ENCODE peak calls at places on chromosome 12, in five cellular contexts. M is A549, O is DND-41, G is ovary, A is brain microvascular endothelial cell. N is an unnamed sample.

GRCh38 chr12:109738878-109739665 is 25.4 kb downstream of the FAM222A start:
- DNase-seq in G (peak), M (no peak), A (no peak), O (no peak), N (no peak)

GRCh38 chr12:54983536-54984102 is 943 bp downstream of the TESPA1 start:
- DNase-seq in A (no peak), G (no peak), O (no peak), M (no peak), N (peak)

GRCh38 chr12:24728366-24728765 is 220.5 kb downstream of the BCAT1 start:
- DNase-seq in G (no peak), O (peak), M (peak), A (peak), N (no peak)

GRCh38 chr12:119678459-119678858 is 10.5 kb downstream of the PRKAB1 start:
- DNase-seq in G (no peak), M (no peak), A (no peak), O (no peak), N (no peak)

GRCh38 chr12:31524791-31525495 is 66.0 kb downstream of the DENND5B start:
- DNase-seq in G (no peak), A (no peak), O (no peak), M (no peak), N (no peak)

GRCh38 chr12:110785240-110785639 is 42.5 kb upstream of the PPP1CC start:
- DNase-seq in A (no peak), O (no peak), G (no peak), M (peak), N (no peak)

GRCh38 chr12:76032043-76032981 is 736 bp upstream of the PHLDA1 start:
- DNase-seq in M (peak), A (peak), O (no peak), G (peak), N (peak)

GRCh38 chr12:52813885-52814709 is at the start of gene KRT4:
- DNase-seq in G (no peak), O (no peak), M (peak), A (no peak), N (no peak)

GRCh38 chr12:7806863-7807487 is 17.8 kb downstream of the NANOG start:
- DNase-seq in A (peak), O (peak), M (peak), G (peak), N (peak)

GRCh38 chr12:123089631-123090353 is 61.1 kb downstream of the PITPNM2 start:
- DNase-seq in O (no peak), G (no peak), A (peak), M (peak), N (no peak)

GRCh38 chr12:50690923-50691322 is 73.0 kb upstream of the ATF1 start:
- DNase-seq in O (no peak), M (no peak), A (no peak), G (no peak), N (no peak)

GRCh38 chr12:94230357-94230905 is 82.1 kb downstream of the PLXNC1 start:
- DNase-seq in M (no peak), O (peak), G (no peak), A (no peak), N (no peak)

GRCh38 chr12:9908350-9908749 is 23.8 kb downstream of the CLEC2A start:
- DNase-seq in G (no peak), O (no peak), A (no peak), M (no peak), N (no peak)

GRCh38 chr12:26845057-26845666 is 12.2 kb upstream of the ITPR2 start:
- DNase-seq in M (peak), O (no peak), A (peak), G (peak), N (no peak)

GRCh38 chr12:82910246-82910893 is 223.7 kb downstream of the TMTC2 start:
- DNase-seq in G (no peak), M (no peak), A (no peak), O (no peak), N (no peak)

GRCh38 chr12:103495783-103496456 is at the start of gene C12orf42:
- DNase-seq in G (no peak), A (no peak), O (no peak), M (peak), N (peak)

GRCh38 chr12:98725481-98726247 is 80.6 kb downstream of the APAF1 start:
- DNase-seq in A (peak), G (peak), M (peak), O (peak), N (no peak)

GRCh38 chr12:88726806-88727722 is 146.8 kb upstream of the KITLG start:
- DNase-seq in O (no peak), A (peak), G (no peak), M (no peak), N (no peak)

GRCh38 chr12:46522141-46522540 is 149.6 kb upstream of the SLC38A2 start:
- DNase-seq in O (no peak), M (no peak), G (no peak), A (no peak), N (no peak)

GRCh38 chr12:121765573-121765972 is 27.9 kb downstream of the RHOF start:
- DNase-seq in O (no peak), M (no peak), A (peak), G (no peak), N (no peak)

GRCh38 chr12:124847675-124848074 is 16.0 kb downstream of the SCARB1 start:
- DNase-seq in G (no peak), M (no peak), O (no peak), A (no peak), N (no peak)

GRCh38 chr12:22037952-22038351 is 8.1 kb upstream of the CMAS start:
- DNase-seq in A (no peak), O (no peak), M (no peak), G (no peak), N (no peak)

GRCh38 chr12:49094104-49094948 is at the start of gene DHH:
- DNase-seq in M (no peak), A (no peak), G (peak), O (no peak), N (no peak)

GRCh38 chr12:57627504-57628279 is 5.3 kb downstream of the B4GALNT1 start:
- DNase-seq in M (no peak), A (no peak), O (no peak), G (no peak), N (no peak)

GRCh38 chr12:111339306-111339938 is 29.5 kb downstream of the PHETA1 start:
- DNase-seq in G (no peak), A (no peak), M (no peak), O (no peak), N (no peak)

GRCh38 chr12:123391546-123392343 is 7.8 kb downstream of the KMT5A start:
- DNase-seq in A (no peak), M (no peak), O (no peak), G (no peak), N (no peak)

GRCh38 chr12:7144414-7145120 is 14.4 kb downstream of the CLSTN3 start:
- DNase-seq in M (peak), O (no peak), A (no peak), G (peak), N (no peak)

GRCh38 chr12:30613119-30613830 is 82.4 kb downstream of the IPO8 start:
- DNase-seq in G (no peak), M (peak), O (no peak), A (peak), N (no peak)

GRCh38 chr12:123502163-123502562 is 31.4 kb downstream of the RILPL1 start:
- DNase-seq in M (no peak), A (no peak), O (no peak), G (no peak), N (no peak)

GRCh38 chr12:52010152-52010622 is 3.4 kb downstream of the TAMALIN start:
- DNase-seq in M (no peak), O (no peak), A (peak), G (peak), N (no peak)

GRCh38 chr12:42985506-42985905 is 396.0 kb upstream of the PRICKLE1 start:
- DNase-seq in G (no peak), A (peak), M (no peak), O (no peak), N (no peak)

GRCh38 chr12:52182898-52183543 is 8.8 kb downstream of the KRT80 start:
- DNase-seq in M (no peak), A (no peak), O (no peak), G (no peak), N (no peak)

GRCh38 chr12:32901553-32901952 is 5.0 kb upstream of the PKP2 start:
- DNase-seq in M (no peak), A (no peak), O (no peak), G (no peak), N (no peak)

GRCh38 chr12:47808049-47808448 is 11.7 kb downstream of the HDAC7 start:
- DNase-seq in M (no peak), G (peak), A (peak), O (peak), N (peak)

GRCh38 chr12:121248611-121249010 is 38.7 kb downstream of the P2RX4 start:
- DNase-seq in M (no peak), O (no peak), G (no peak), A (no peak), N (no peak)

GRCh38 chr12:100643246-100643645 is 69.8 kb downstream of the GAS2L3 start:
- DNase-seq in A (no peak), O (no peak), G (no peak), M (no peak), N (no peak)

GRCh38 chr12:27984275-27984674 is 11.7 kb upstream of the PTHLH start:
- DNase-seq in O (no peak), M (peak), A (peak), G (no peak), N (no peak)

GRCh38 chr12:520119-520518 is 60.4 kb downstream of the B4GALNT3 start:
- DNase-seq in O (no peak), A (no peak), G (no peak), M (no peak), N (no peak)

GRCh38 chr12:524167-524951 is 64.6 kb downstream of the B4GALNT3 start:
- DNase-seq in M (no peak), O (no peak), G (no peak), A (no peak), N (no peak)

GRCh38 chr12:526089-526488 is 66.3 kb downstream of the B4GALNT3 start:
- DNase-seq in A (no peak), O (no peak), G (no peak), M (no peak), N (no peak)

GRCh38 chr12:527241-527640 is 67.5 kb downstream of the B4GALNT3 start:
- DNase-seq in G (no peak), A (no peak), O (no peak), M (no peak), N (no peak)

DNA sequence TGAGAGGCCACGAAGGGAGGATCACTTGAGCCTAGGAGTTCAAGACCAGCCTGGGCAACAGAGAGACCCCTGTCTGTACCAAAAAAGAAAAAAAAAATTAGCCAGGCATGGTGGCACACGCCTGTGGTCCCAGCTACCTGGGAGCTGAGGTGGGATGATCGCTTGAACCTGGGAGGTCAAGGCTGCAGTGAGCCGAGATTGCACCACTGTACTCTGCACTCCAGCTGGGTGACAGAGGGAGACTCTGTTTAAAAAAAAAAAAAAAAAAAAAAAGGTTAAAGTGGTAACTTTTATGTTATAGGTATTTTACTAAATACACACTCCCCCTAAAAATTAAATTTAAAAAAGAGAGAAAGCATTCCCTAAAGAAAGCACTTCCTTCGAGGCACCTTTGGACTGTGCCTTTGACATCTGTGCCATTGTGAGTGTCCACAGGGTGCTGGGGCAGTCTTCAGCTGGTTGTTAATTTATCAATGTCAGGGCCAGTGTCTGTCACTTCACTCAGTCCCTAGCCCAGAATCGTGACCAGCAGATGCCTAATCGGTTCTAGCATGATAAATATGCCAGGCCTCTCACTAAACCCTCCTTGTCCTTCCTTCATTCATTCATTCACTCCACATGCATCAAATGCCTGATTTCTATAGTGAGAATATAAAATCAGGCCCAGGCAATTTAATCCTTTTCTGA is 63.1 kb downstream of the B4GALNT3 start:
- DNase-seq in M (no peak), G (no peak), O (no peak), A (no peak), N (no peak)
- TF ChIP-seq CTCF in M (no peak), G (no peak), O (no peak), A (no peak), N (no peak)

DNA sequence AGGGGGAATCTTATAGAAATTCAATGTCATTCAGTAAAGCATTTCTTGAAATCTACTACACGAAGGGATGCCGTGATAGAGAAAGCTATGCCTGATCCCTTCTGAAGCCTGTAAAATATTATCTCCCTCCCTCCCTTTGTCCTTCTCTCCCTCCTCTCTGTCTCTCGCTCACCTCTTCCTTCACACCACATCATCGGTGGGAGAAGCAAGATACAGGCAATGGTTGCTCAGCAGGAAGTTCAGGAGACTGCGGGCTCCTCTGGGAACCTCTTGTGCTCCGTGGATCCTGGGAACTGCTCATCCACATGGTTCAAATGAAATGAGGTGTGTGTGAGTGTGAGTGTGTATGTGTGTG is 219.4 kb upstream of the TBX3 start:
- DNase-seq in G (no peak), O (no peak), A (peak), M (no peak), N (no peak)
- H3K27ac ChIP-seq in G (no peak), O (no peak), A (peak), M (no peak), N (no peak)

DNA sequence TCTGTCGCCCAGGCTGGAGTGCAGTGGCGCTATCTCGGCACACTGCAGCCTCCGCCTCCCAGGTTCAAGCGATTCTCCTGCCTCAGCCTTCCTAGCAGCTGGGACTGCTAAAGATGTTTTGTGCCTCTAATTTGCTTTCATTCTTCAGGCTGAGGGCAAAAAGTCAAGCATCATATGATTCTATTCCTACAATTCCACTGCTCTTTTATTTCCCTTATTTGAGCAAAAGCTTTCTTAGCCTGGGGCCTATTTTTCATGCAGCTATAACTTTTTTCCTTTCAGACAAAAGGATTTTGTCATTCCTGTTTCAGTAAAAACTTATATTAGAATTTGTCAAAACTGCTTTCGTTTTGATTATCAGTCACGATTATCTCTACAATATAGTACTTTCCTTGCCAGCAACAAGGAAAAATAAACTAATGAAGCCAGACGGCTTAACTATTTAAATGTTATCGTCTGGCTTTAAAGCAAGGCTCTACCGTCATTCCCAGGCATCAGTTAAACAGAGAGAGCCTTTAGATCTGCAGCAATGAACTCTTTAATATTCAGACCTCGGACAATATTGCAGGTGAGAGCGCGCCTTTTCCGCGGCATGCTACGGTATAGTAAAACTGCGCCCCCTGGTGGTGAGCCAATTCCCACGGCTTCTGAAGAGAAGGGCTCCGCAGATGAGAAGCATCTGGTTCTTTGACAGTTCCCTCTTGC is 1.4 kb upstream of the SLC2A13 start:
- DNase-seq in M (peak), O (peak), G (peak), A (peak), N (peak)
- H3K4me3 ChIP-seq in M (peak), O (no peak), G (peak), A (peak), N (peak)

DNA sequence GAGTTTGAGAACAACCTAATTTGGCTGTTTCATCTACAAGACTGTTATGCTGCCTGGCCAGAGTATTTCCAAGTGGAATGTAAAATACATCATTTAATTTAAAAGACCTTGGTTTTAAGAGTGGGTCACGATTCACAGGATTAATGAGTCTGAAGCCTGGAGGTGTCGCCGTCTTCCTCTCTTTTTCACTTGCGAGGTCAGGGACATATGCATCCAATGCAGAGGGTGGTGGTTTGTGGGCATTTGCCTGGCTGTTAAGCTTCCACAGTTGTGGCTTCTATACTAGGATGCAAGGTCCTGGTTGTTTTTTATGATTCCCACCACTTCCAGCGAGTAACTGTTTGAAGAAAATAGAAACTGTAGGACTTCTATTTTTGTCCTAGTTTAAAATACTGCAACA is 22.8 kb upstream of the RASSF3 start:
- DNase-seq in M (peak), G (no peak), O (no peak), A (no peak), N (no peak)
- TF ChIP-seq CTCF in M (no peak), G (no peak), O (no peak), A (no peak), N (no peak)

N was measured in CD8-positive, alpha-beta T cell.